ENCODE peak calls at places on chromosome 1, in six cellular contexts. O is upper lobe of left lung, F is HCT116, I is GM12878, C is K562, Z is HepG2. R is an unnamed sample.

GRCh38 chr1:27306892-27307850 is 14.8 kb upstream of the TMEM222 start:
- ATAC-seq in C (peak), Z (peak), I (peak), F (peak), O (no peak), R (no peak)

GRCh38 chr1:185474440-185475149 is 157.6 kb upstream of the IVNS1ABP start:
- ATAC-seq in Z (no peak), C (no peak), I (no peak), F (no peak), O (no peak), R (no peak)

GRCh38 chr1:185969028-185969427 is 234.8 kb downstream of the HMCN1 start:
- ATAC-seq in O (peak), I (no peak), C (no peak), F (no peak), Z (no peak), R (no peak)

GRCh38 chr1:242240061-242240460 is 241.2 kb upstream of the MAP1LC3C start:
- ATAC-seq in F (no peak), C (no peak), Z (no peak), I (no peak), O (no peak), R (no peak)

GRCh38 chr1:232039303-232039702 is 412.7 kb downstream of the DISC1 start:
- ATAC-seq in I (no peak), O (no peak), F (no peak), Z (no peak), C (no peak), R (no peak)

GRCh38 chr1:36458910-36459309 is 5.3 kb downstream of the MRPS15 start:
- ATAC-seq in C (no peak), O (no peak), I (peak), Z (no peak), F (no peak), R (no peak)

GRCh38 chr1:2275796-2276536 is 47.8 kb downstream of the SKI start:
- ATAC-seq in I (no peak), O (peak), C (peak), Z (no peak), F (no peak), R (peak)

GRCh38 chr1:235586992-235587391 is 62.6 kb downstream of the GNG4 start:
- ATAC-seq in I (no peak), F (no peak), Z (no peak), C (no peak), O (no peak), R (no peak)

GRCh38 chr1:6294080-6294867 is 33.4 kb upstream of the GPR153 start:
- ATAC-seq in C (no peak), I (no peak), O (no peak), F (no peak), Z (no peak), R (no peak)

GRCh38 chr1:63871451-63871850 is 97.6 kb downstream of the ROR1 start:
- ATAC-seq in C (no peak), Z (no peak), F (no peak), O (no peak), I (no peak), R (no peak)

GRCh38 chr1:183804916-183805734 is at the start of gene RGL1:
- ATAC-seq in I (peak), F (peak), C (peak), Z (peak), O (peak), R (peak)

GRCh38 chr1:31866450-31866801 is 50.6 kb upstream of the SPOCD1 start:
- ATAC-seq in I (peak), C (peak), Z (peak), O (no peak), F (no peak), R (no peak)

GRCh38 chr1:186183219-186183618 is 191.8 kb downstream of the TPR start:
- ATAC-seq in I (peak), F (peak), Z (no peak), O (peak), C (peak), R (peak)

GRCh38 chr1:210715072-210715471 is 386.4 kb downstream of the HHAT start:
- ATAC-seq in C (no peak), I (no peak), F (no peak), Z (no peak), O (no peak), R (no peak)

GRCh38 chr1:210711825-210712224 is 383.1 kb downstream of the HHAT start:
- ATAC-seq in I (no peak), O (no peak), Z (peak), F (peak), C (peak), R (no peak)

GRCh38 chr1:210706246-210706645 is 377.5 kb downstream of the HHAT start:
- ATAC-seq in O (no peak), Z (no peak), I (no peak), C (no peak), F (no peak), R (no peak)

GRCh38 chr1:210707300-210707699 is 378.6 kb downstream of the HHAT start:
- ATAC-seq in F (no peak), O (no peak), I (no peak), Z (no peak), C (no peak), R (no peak)

DNA sequence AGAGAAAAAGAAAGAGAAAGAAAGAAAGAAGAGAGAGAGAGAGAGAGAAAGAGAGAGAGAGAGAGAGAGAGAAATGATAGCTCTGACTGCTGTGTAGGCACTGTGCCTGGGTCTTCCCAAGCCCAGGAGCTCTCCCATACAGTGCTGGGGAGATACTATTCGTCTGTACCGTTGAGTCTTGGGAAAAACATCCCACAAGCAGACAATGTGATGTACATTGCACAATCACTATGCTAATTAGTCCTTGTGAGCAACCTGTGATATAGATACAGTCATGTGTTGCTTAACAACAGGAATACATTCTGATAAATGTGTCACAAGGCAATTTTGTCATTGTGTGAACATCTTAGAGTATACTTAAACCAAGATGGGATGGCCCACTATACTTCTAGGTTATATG is 381.0 kb downstream of the HHAT start:
- ATAC-seq in I (no peak), C (no peak), F (no peak), Z (no peak), O (no peak), R (no peak)
- TF ChIP-seq POLR2AphosphoS5 in I (no peak), C (no peak), F (no peak), Z (no peak), O (no peak), R (no peak)

GRCh38 chr1:220272047-220272840 is at the start of gene RAB3GAP2:
- ATAC-seq in F (peak), Z (peak), I (peak), C (peak), O (peak), R (peak)
- TF ChIP-seq POLR2A in F (peak), Z (peak), I (peak), C (peak), O (peak), R (peak)

GRCh38 chr1:201511396-201511795 is 4.5 kb upstream of the CSRP1 start:
- ATAC-seq in O (no peak), Z (no peak), C (no peak), I (no peak), F (no peak), R (no peak)

GRCh38 chr1:201513498-201514243 is 6.7 kb upstream of the CSRP1 start:
- ATAC-seq in C (no peak), Z (no peak), O (no peak), F (no peak), I (no peak), R (no peak)

GRCh38 chr1:201509601-201510374 is 2.9 kb upstream of the CSRP1 start:
- ATAC-seq in F (no peak), Z (no peak), C (no peak), O (no peak), I (no peak), R (no peak)

GRCh38 chr1:201510734-201511133 is 3.8 kb upstream of the CSRP1 start:
- ATAC-seq in I (no peak), O (no peak), F (no peak), Z (no peak), C (no peak), R (no peak)

GRCh38 chr1:201511925-201512539 is 5.1 kb upstream of the CSRP1 start:
- ATAC-seq in C (peak), Z (peak), F (no peak), O (peak), I (peak), R (peak)
- TF ChIP-seq POLR2AphosphoS5 in C (no peak), Z (no peak), F (no peak), O (peak), I (no peak), R (no peak)

GRCh38 chr1:192539450-192540132 is 36.0 kb upstream of the RGS1 start:
- ATAC-seq in Z (peak), C (no peak), F (peak), I (peak), O (peak), R (peak)
- TF ChIP-seq POLR2A in Z (no peak), C (no peak), F (no peak), I (no peak), O (no peak), R (no peak)

GRCh38 chr1:41775961-41776585 is 142.6 kb downstream of the HIVEP3 start:
- ATAC-seq in C (no peak), I (no peak), O (no peak), Z (no peak), F (no peak), R (no peak)
- TF ChIP-seq POLR2AphosphoS5 in C (no peak), I (no peak), O (no peak), Z (no peak), F (no peak), R (no peak)

DNA sequence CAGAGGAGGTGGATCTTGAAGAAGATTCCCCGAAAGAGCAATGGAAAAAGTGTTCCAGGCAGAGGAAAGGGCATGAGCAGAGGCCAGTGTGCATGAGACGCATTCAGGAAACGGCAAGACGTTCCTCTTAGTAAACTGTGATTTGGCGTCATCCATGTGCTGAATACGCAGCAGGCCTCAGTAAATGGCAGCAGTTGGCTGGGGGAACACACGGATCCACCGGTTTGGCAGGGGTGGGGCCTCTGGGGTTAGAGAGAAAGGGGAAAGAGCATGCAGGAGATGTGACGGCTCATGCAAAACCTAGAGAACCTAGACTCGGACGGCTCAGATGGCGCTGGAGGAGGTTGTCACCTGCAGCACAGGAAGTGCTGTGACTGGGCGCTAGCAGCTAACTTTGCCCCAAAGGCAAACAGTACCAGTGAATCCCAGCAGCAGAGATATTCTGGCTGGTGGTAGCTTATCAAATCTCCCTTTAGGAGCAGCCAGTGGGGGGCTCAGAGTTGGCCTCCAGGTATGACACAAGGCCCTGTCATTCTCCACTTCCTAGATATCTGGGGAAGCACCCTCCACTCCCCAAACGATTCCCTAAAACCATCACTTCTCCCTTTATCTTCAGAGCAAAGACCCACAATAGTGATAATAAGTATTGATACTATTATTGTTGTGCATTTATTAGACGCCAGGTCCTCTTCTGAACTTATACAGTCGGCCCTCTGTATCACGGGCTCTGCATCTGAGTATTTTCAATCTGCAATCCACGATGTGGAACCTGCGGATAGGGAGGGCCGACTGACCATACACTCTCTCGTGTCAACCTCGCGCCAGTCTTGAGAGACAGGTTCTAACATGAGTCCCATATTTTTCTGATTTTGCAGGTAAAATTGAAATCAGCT is 7.6 kb downstream of the LAPTM5 start:
- ATAC-seq in C (no peak), I (peak), O (no peak), F (no peak), Z (no peak), R (no peak)
- TF ChIP-seq POLR2A in C (no peak), I (peak), O (no peak), F (no peak), Z (no peak), R (no peak)

GRCh38 chr1:109112652-109113285 is 1.1 kb upstream of the ELAPOR1 start:
- ATAC-seq in F (peak), C (peak), O (peak), I (peak), Z (peak), R (peak)
- TF ChIP-seq POLR2AphosphoS5 in F (no peak), C (no peak), O (peak), I (no peak), Z (no peak), R (peak)

GRCh38 chr1:169364948-169365347 is 2.6 kb downstream of the NME7 start:
- ATAC-seq in C (no peak), O (no peak), I (no peak), F (no peak), Z (no peak), R (no peak)

GRCh38 chr1:169368406-169368769 is 393 bp downstream of the BLZF1 start:
- ATAC-seq in F (peak), I (peak), Z (peak), C (peak), O (peak), R (no peak)

GRCh38 chr1:169367096-169367685 is 406 bp downstream of the NME7 start:
- ATAC-seq in C (peak), F (peak), O (peak), I (no peak), Z (peak), R (peak)

GRCh38 chr1:169371400-169371799 is 3.4 kb downstream of the BLZF1 start:
- ATAC-seq in O (no peak), F (no peak), C (peak), I (no peak), Z (no peak), R (no peak)

DNA sequence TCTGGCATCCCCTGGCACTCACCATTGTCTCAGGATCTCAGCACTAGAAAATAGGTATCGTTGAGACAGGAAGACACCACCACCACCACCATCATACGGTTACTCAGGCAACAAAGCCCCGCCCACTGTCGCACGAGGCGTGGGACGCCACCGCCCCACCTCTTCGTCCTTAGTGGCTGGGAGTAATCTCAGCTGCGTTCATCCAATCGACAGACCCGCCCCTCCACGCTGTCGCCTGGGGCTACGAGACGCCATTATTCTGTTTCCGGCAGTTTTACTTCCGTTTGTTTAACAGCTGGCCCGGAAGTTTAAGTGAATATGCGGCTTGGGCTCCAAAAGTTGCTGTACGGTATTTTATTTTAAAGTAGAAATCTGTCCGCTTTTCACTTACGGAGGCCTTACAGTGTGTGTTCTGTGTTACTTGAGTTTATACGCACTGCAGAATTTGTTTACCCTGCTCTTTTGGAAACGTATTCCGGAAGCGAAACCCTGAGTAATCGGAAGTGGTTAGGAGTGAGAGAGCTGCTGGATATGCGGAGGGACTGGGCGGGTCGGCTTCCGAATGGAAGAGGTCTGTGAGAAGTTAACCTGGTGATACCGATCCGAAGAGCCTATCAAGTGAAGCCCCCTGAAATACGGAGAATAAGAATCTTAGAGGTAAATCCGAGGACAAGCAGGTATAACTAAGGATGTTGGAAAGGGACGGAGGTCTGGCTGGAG is at the start of the genes BLZF1 and NME7:
- ATAC-seq in I (peak), F (peak), O (peak), Z (peak), C (peak), R (peak)
- TF ChIP-seq POLR2A in I (peak), F (no peak), O (no peak), Z (peak), C (peak), R (no peak)

R was measured in gastroesophageal sphincter.